ENCODE peak calls at places on chromosomes 12 and 14, in six cellular contexts. One of them, this sample, is unnamed.
A peak's percentile ranks its signal among the peaks of the same experiment; 100 is the strongest.

GRCh38 chr14:93772263-93772662 is 16.0 kb downstream of the PRIMA1 start:
- DNase-seq in ELR: no peak
- DNase-seq in body of pancreas: no peak
- DNase-seq in sciatic nerve: no peak
- DNase-seq in stimulated activated CD8-positive, alpha-beta memory T cell treated with anti-CD3 and anti-CD28 coated beads, Interleukin-2, amount 100 ng/mL, for 48 hours: no peak
- DNase-seq in kidney epithelial cell: no peak
- DNase-seq in this sample: no peak

GRCh38 chr14:34593740-34594375 is 36.1 kb downstream of the SNX6 start:
- DNase-seq in body of pancreas: no peak
- DNase-seq in ELR: no peak
- DNase-seq in kidney epithelial cell: no peak
- DNase-seq in stimulated activated CD8-positive, alpha-beta memory T cell treated with anti-CD3 and anti-CD28 coated beads, Interleukin-2, amount 100 ng/mL, for 48 hours: no peak
- DNase-seq in sciatic nerve: peak; percentile 74
- DNase-seq in this sample: no peak

GRCh38 chr14:31944256-31945073 is 132.6 kb upstream of the ARHGAP5 start:
- DNase-seq in ELR: no peak
- DNase-seq in kidney epithelial cell: no peak
- DNase-seq in sciatic nerve: no peak
- DNase-seq in stimulated activated CD8-positive, alpha-beta memory T cell treated with anti-CD3 and anti-CD28 coated beads, Interleukin-2, amount 100 ng/mL, for 48 hours: no peak
- DNase-seq in body of pancreas: no peak
- DNase-seq in this sample: peak; percentile 47

GRCh38 chr14:39734306-39734705 is 302.1 kb upstream of the FBXO33 start:
- DNase-seq in sciatic nerve: no peak
- DNase-seq in kidney epithelial cell: no peak
- DNase-seq in ELR: no peak
- DNase-seq in body of pancreas: no peak
- DNase-seq in stimulated activated CD8-positive, alpha-beta memory T cell treated with anti-CD3 and anti-CD28 coated beads, Interleukin-2, amount 100 ng/mL, for 48 hours: no peak
- DNase-seq in this sample: no peak

GRCh38 chr12:66848967-66849366 is 170.1 kb upstream of the GRIP1 start:
- DNase-seq in stimulated activated CD8-positive, alpha-beta memory T cell treated with anti-CD3 and anti-CD28 coated beads, Interleukin-2, amount 100 ng/mL, for 48 hours: no peak
- DNase-seq in sciatic nerve: no peak
- DNase-seq in kidney epithelial cell: no peak
- DNase-seq in ELR: no peak
- DNase-seq in body of pancreas: no peak
- DNase-seq in this sample: no peak

GRCh38 chr12:64753427-64753826 is 5.8 kb downstream of the GNS start:
- DNase-seq in body of pancreas: no peak
- DNase-seq in ELR: no peak
- DNase-seq in stimulated activated CD8-positive, alpha-beta memory T cell treated with anti-CD3 and anti-CD28 coated beads, Interleukin-2, amount 100 ng/mL, for 48 hours: no peak
- DNase-seq in sciatic nerve: no peak
- DNase-seq in kidney epithelial cell: no peak
- DNase-seq in this sample: no peak

GRCh38 chr14:100605230-100605629 is 18.0 kb upstream of the BEGAIN start:
- DNase-seq in kidney epithelial cell: no peak
- DNase-seq in sciatic nerve: peak; percentile 27
- DNase-seq in stimulated activated CD8-positive, alpha-beta memory T cell treated with anti-CD3 and anti-CD28 coated beads, Interleukin-2, amount 100 ng/mL, for 48 hours: no peak
- DNase-seq in body of pancreas: no peak
- DNase-seq in ELR: no peak
- DNase-seq in this sample: no peak

GRCh38 chr12:80979251-80979650 is 41.5 kb upstream of the LIN7A start:
- DNase-seq in sciatic nerve: no peak
- DNase-seq in body of pancreas: no peak
- DNase-seq in kidney epithelial cell: no peak
- DNase-seq in ELR: no peak
- DNase-seq in stimulated activated CD8-positive, alpha-beta memory T cell treated with anti-CD3 and anti-CD28 coated beads, Interleukin-2, amount 100 ng/mL, for 48 hours: no peak
- DNase-seq in this sample: no peak

GRCh38 chr12:71645268-71645667 is 18.4 kb downstream of the ZFC3H1 start:
- DNase-seq in stimulated activated CD8-positive, alpha-beta memory T cell treated with anti-CD3 and anti-CD28 coated beads, Interleukin-2, amount 100 ng/mL, for 48 hours: no peak
- DNase-seq in sciatic nerve: no peak
- DNase-seq in ELR: no peak
- DNase-seq in kidney epithelial cell: no peak
- DNase-seq in body of pancreas: no peak
- DNase-seq in this sample: no peak

GRCh38 chr12:91667698-91668097 is 477.9 kb downstream of the BTG1 start:
- DNase-seq in ELR: no peak
- DNase-seq in sciatic nerve: no peak
- DNase-seq in stimulated activated CD8-positive, alpha-beta memory T cell treated with anti-CD3 and anti-CD28 coated beads, Interleukin-2, amount 100 ng/mL, for 48 hours: no peak
- DNase-seq in kidney epithelial cell: no peak
- DNase-seq in body of pancreas: no peak
- DNase-seq in this sample: no peak

GRCh38 chr14:55609681-55610080 is 29.7 kb downstream of the KTN1 start:
- DNase-seq in stimulated activated CD8-positive, alpha-beta memory T cell treated with anti-CD3 and anti-CD28 coated beads, Interleukin-2, amount 100 ng/mL, for 48 hours: no peak
- DNase-seq in kidney epithelial cell: no peak
- DNase-seq in body of pancreas: no peak
- DNase-seq in sciatic nerve: no peak
- DNase-seq in ELR: peak; percentile 48
- DNase-seq in this sample: peak; percentile 11

GRCh38 chr14:89673499-89674225 is 256.6 kb upstream of the FOXN3 start:
- DNase-seq in ELR: peak; percentile 37
- DNase-seq in sciatic nerve: no peak
- DNase-seq in body of pancreas: no peak
- DNase-seq in kidney epithelial cell: no peak
- DNase-seq in stimulated activated CD8-positive, alpha-beta memory T cell treated with anti-CD3 and anti-CD28 coated beads, Interleukin-2, amount 100 ng/mL, for 48 hours: no peak
- DNase-seq in this sample: no peak

GRCh38 chr14:103188691-103189480 is 65.6 kb downstream of the TNFAIP2 start:
- DNase-seq in sciatic nerve: no peak
- DNase-seq in kidney epithelial cell: no peak
- DNase-seq in body of pancreas: peak; percentile 23
- DNase-seq in stimulated activated CD8-positive, alpha-beta memory T cell treated with anti-CD3 and anti-CD28 coated beads, Interleukin-2, amount 100 ng/mL, for 48 hours: peak; percentile 17
- DNase-seq in ELR: peak; percentile 50
- DNase-seq in this sample: no peak

This sample was measured in kidney tubule cell.